ENCODE peak calls at places on chromosomes 13 and 19, in six cellular contexts. D, U, S, E, M and W are unnamed samples.

GRCh38 chr19:7970716-7971448 is 27.4 kb upstream of the TIMM44 start:
- DNase-seq in D (peak), U (no peak), S (peak), E (no peak), M (no peak), W (no peak)

GRCh38 chr13:44667950-44668349 is 91.8 kb upstream of the TSC22D1 start:
- DNase-seq in D (peak), U (no peak), S (no peak), E (no peak), M (no peak), W (no peak)

GRCh38 chr13:79779761-79780160 is 298.8 kb downstream of the NDFIP2 start:
- DNase-seq in D (peak), U (no peak), S (peak), E (no peak), M (no peak), W (no peak)

GRCh38 chr13:30027569-30028455 is 177.4 kb upstream of the UBL3 start:
- DNase-seq in D (no peak), U (no peak), S (no peak), E (no peak), M (no peak), W (no peak)

GRCh38 chr19:6393982-6394412 is 1.0 kb upstream of the GTF2F1 start:
- DNase-seq in D (no peak), U (no peak), S (no peak), E (no peak), M (no peak), W (no peak)

GRCh38 chr19:42386974-42387707 is 3.0 kb downstream of the CNFN start:
- DNase-seq in D (peak), U (peak), S (peak), E (no peak), M (peak), W (no peak)

GRCh38 chr13:80029170-80029569 is 311.8 kb downstream of the SPRY2 start:
- DNase-seq in D (no peak), U (no peak), S (no peak), E (no peak), M (no peak), W (no peak)

GRCh38 chr19:10271543-10272086 is 695 bp downstream of the ICAM1 start:
- DNase-seq in D (peak), U (peak), S (no peak), E (no peak), M (no peak), W (no peak)

GRCh38 chr19:35516310-35516709 is 2.9 kb upstream of the DMKN start:
- DNase-seq in D (no peak), U (no peak), S (no peak), E (no peak), M (no peak), W (no peak)
- H3K27ac ChIP-seq in D (no peak), U (no peak), S (no peak), E (no peak), M (no peak), W (no peak)

DNA sequence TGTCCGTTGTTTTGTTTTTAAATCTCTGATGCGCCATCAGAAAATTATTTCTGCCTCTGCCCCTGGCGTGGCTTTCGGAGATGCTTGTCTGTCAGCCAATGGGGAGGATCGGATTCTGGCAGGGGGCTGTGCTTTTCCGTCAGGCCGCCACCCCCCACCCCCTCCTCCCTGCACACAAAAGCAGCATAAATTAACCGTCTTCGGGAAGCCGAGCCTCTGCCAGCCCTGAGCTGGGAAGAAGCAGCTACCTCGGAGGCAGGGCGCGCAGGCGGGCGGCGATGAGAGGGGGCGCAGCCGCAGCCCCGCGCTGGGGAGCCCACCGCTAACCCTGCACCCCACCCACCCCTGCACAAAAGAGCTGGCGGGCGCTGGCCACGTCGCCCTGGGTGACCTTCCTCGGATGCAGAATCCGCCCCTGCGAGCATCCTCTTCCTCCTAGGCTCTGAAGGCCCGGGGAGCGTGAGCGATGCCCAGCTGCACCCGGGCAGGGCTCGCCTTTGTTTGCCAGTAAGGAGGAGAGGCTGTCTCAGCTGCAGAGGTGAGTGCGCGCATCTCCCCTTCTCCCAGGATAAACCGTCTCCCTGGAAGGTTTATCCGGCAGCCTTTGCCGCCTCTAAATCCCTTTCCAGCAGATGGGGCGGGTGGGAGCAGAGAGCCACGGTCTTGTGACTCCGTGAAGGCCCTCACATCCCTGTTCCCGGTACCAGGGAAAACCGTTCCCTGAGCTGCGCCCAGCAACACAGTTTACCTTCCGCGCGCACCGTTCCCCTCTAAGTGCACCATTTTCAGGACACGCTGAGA is at the start of gene ATCAY:
- DNase-seq in D (no peak), U (no peak), S (no peak), E (no peak), M (peak), W (no peak)
- H3K27ac ChIP-seq in D (no peak), U (no peak), S (no peak), E (no peak), M (no peak), W (no peak)

DNA sequence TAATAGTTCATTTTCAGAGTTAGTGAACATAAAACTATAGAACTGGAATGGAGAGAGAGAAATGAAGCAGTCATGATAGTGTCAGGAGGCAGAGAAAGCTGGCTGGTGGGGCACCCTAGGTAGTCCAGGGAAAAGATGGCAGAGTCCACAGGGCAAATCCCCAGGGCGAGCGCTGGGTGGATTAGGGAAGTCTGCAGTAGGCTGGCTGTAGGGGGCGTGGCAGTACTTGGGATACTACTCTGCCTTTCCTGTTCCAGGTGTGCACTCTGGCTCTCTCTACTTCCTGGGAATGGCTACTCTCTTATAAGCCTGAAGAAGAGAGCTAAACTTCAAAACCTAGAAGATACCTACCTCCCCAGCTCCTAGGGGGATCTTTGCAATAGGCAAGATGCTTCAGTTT is 232.9 kb upstream of the SLC10A2 start:
- DNase-seq in D (no peak), U (no peak), S (no peak), E (no peak), M (no peak), W (no peak)
- H3K27ac ChIP-seq in D (no peak), U (no peak), S (no peak), E (no peak), M (no peak), W (no peak)

GRCh38 chr19:18286973-18287635 is 5.7 kb upstream of the JUND start:
- DNase-seq in D (no peak), U (no peak), S (no peak), E (no peak), M (no peak), W (no peak)

GRCh38 chr19:18289471-18290066 is 8.1 kb upstream of the JUND start:
- DNase-seq in D (no peak), U (no peak), S (no peak), E (no peak), M (no peak), W (no peak)

GRCh38 chr19:18290250-18291018 is 9.0 kb upstream of the JUND start:
- DNase-seq in D (no peak), U (no peak), S (no peak), E (no peak), M (no peak), W (no peak)

GRCh38 chr19:18291019-18291524 is 9.7 kb upstream of the JUND start:
- DNase-seq in D (no peak), U (no peak), S (no peak), E (no peak), M (peak), W (no peak)

DNA sequence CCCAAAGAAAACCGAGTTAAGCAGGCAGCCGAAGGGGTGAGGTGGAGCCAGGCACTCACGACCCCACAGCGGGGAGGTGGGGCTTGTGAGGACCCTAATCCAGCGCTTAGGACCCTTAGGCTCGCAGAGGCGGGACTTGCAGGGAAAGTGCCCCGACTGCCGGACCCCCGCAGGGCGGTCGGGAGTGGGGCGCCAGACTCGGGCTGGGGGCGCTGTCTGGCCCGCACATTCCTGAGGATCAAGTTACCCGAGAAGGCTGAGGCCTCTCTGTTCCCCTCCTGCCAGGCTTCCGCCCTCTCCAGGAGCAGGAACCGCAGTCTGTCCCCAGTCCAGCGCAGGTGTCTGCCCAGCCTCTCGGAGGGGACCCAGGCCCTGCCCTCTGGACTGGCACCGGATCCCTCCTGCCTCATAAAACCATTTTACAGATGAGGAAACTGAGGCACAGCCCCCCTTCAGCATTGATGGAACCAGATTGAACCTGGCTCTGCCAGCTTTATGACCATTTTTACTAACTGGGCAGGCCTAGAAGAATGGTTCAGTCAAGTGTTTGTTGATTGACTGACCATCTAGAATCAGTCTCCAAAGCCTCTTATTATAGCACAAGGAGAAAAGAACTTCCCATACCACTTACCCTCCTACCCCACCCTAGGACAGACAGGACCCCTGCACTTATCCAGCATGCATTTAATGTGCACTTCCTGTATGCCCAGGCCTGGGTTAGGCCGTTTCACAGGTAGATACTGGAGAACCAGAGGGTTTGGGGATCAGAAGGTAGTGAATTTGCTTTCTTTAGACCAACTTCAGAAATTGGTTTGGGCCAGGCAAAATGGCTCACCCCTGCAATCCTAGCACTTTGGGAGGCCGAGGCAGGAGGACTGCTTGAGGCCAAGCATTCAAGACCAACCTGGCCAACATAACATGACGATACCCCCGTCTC is 6.7 kb upstream of the JUND start:
- DNase-seq in D (no peak), U (no peak), S (no peak), E (no peak), M (no peak), W (no peak)
- H3K27ac ChIP-seq in D (peak), U (no peak), S (peak), E (peak), M (peak), W (peak)

GRCh38 chr19:11377237-11377636 is 2.8 kb downstream of the SWSAP1 start:
- DNase-seq in D (peak), U (no peak), S (peak), E (no peak), M (no peak), W (no peak)
- H3K27ac ChIP-seq in D (peak), U (no peak), S (peak), E (no peak), M (peak), W (peak)

GRCh38 chr19:51354742-51355148 is 11.4 kb downstream of the ETFB start:
- DNase-seq in D (peak), U (no peak), S (no peak), E (no peak), M (no peak), W (no peak)
- H3K27ac ChIP-seq in D (no peak), U (no peak), S (peak), E (no peak), M (no peak), W (no peak)

DNA sequence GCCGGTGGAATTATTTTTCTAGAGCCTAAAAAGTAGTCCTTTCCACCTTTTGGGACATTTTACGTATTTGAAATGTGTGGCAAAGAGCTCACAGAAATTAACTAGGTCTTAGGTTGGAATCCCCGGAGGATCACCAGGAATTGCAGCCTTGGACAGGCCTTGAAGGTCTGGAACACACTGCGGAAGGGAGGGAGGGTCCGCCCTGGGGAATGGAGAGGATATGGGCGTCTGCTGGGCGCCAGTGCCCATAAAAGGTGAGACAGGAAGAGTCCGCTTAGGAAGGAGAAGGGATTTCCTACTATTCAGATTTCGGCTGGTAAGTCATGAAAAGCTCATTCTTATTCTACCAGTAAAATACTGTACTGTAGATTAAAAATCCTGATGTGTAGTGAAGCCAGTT is 111.9 kb downstream of the COL4A2 start:
- DNase-seq in D (no peak), U (no peak), S (no peak), E (no peak), M (no peak), W (no peak)
- H3K27ac ChIP-seq in D (peak), U (peak), S (peak), E (no peak), M (peak), W (peak)

GRCh38 chr19:953501-954271 is 27.9 kb downstream of the ARID3A start:
- DNase-seq in D (no peak), U (no peak), S (no peak), E (no peak), M (no peak), W (no peak)

GRCh38 chr19:954672-955494 is 29.0 kb downstream of the ARID3A start:
- DNase-seq in D (peak), U (no peak), S (no peak), E (no peak), M (peak), W (no peak)

GRCh38 chr19:954272-954671 is 28.4 kb downstream of the ARID3A start:
- DNase-seq in D (no peak), U (no peak), S (no peak), E (no peak), M (no peak), W (no peak)

GRCh38 chr19:956747-957451 is 27.2 kb upstream of the WDR18 start:
- DNase-seq in D (peak), U (no peak), S (no peak), E (no peak), M (no peak), W (no peak)

GRCh38 chr19:955803-956746 is 28.1 kb upstream of the WDR18 start:
- DNase-seq in D (peak), U (no peak), S (no peak), E (no peak), M (peak), W (no peak)
- H3K27ac ChIP-seq in D (peak), U (no peak), S (no peak), E (no peak), M (no peak), W (no peak)

DNA sequence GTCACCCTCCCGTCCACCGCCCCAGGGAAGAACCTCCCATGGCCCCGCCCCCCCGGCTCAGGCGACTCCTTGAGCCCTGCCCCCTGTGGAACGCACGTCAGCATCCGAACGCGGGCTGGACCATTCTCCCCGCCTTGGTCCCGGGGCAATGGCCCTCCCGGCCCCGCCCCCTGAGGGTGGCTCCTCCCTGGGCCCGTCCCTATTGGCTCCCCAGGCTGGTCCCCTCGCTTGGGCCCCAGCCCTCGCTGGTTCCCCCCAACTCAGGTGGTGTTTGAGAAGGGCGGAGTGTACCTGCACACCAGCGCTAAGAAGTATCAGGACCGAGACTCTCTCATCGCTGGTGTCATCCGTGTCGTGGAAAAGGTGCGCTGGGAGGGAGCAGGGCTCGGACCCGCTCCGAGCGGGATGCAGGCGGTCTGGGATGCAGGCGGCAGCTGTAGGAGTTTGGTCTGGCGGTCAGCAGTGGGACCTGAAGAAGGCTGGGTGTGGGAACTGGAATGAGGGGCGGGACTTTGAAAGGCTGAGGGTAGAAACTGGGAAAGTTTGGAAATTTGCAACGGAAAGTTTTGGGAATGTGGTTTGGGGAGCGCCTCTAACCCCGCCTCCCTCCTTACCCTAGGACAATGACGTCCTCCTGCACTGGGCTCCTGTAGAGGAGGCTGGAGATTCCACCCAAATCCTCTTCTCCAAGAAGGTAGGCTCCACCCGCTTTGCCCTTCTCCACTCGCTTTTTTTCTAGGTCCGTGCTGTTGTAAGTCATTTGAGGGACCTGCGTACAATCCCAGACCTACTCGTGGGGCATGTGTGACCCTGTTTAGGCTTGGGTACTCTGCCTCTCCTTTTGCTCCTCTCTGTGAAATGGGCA is 609 bp downstream of the TBC1D17 start:
- DNase-seq in D (peak), U (peak), S (peak), E (peak), M (peak), W (peak)
- H3K27ac ChIP-seq in D (peak), U (peak), S (peak), E (peak), M (peak), W (peak)